ENCODE peak calls at places on chromosome 1, in nine cellular contexts. W is progenitor cell of endocrine pancreas; S is omental fat pad; Z is A549; V is MCF 10A; K is chondrocyte; J is mammary epithelial cell; X is HFF-Myc; G is CD8-positive, alpha-beta T cell. R is an unnamed sample.

GRCh38 chr1:100396651-100397050 is 44.3 kb downstream of the CDC14A start:
- DNase-seq in J (no peak), S (no peak), W (no peak), X (no peak), G (peak), V (no peak), K (no peak), Z (no peak), R (no peak)

GRCh38 chr1:179021873-179022272 is 3.8 kb upstream of the FAM20B start:
- DNase-seq in V (no peak), W (no peak), Z (peak), S (no peak), G (no peak), J (no peak), K (no peak), X (no peak), R (no peak)

GRCh38 chr1:18144921-18145699 is 37.5 kb downstream of the IGSF21 start:
- DNase-seq in V (no peak), G (no peak), Z (no peak), K (no peak), J (no peak), W (no peak), S (no peak), X (no peak), R (no peak)

GRCh38 chr1:42173155-42173933 is 8.8 kb upstream of the GUCA2A start:
- DNase-seq in V (peak), S (no peak), Z (peak), W (peak), J (peak), K (no peak), X (no peak), G (peak), R (peak)

GRCh38 chr1:209653915-209654351 is 1.7 kb upstream of the LAMB3 start:
- DNase-seq in W (peak), V (peak), J (peak), S (no peak), K (no peak), X (no peak), Z (no peak), G (no peak), R (no peak)

GRCh38 chr1:234781241-234782056 is 171.5 kb upstream of the IRF2BP2 start:
- DNase-seq in S (no peak), J (no peak), Z (peak), W (no peak), K (no peak), G (no peak), V (no peak), X (no peak), R (no peak)

GRCh38 chr1:167456500-167456899 is 61.8 kb downstream of the CD247 start:
- DNase-seq in S (no peak), X (no peak), G (no peak), W (no peak), J (no peak), K (no peak), Z (no peak), V (no peak), R (no peak)

GRCh38 chr1:3684031-3684430 is 31.7 kb downstream of the TP73 start:
- DNase-seq in J (no peak), S (no peak), X (no peak), K (no peak), W (peak), V (no peak), G (no peak), Z (no peak), R (no peak)

GRCh38 chr1:88610687-88611086 is 73.4 kb upstream of the PKN2 start:
- DNase-seq in J (no peak), W (no peak), X (no peak), S (no peak), K (no peak), Z (no peak), G (no peak), V (no peak), R (no peak)

GRCh38 chr1:160374291-160374690 is 7.4 kb downstream of the NHLH1 start:
- DNase-seq in K (no peak), Z (no peak), V (no peak), J (no peak), W (no peak), G (no peak), S (no peak), X (no peak), R (no peak)

GRCh38 chr1:183234660-183235476 is 48.8 kb downstream of the LAMC2 start:
- DNase-seq in G (no peak), W (no peak), S (peak), V (peak), K (no peak), Z (peak), X (peak), J (peak), R (no peak)

GRCh38 chr1:198523183-198523942 is 17.1 kb downstream of the ATP6V1G3 start:
- DNase-seq in J (no peak), W (no peak), V (no peak), K (no peak), G (no peak), S (no peak), X (no peak), Z (no peak), R (no peak)

GRCh38 chr1:42913426-42914091 is 45.1 kb downstream of the SLC2A1 start:
- DNase-seq in S (no peak), Z (peak), W (peak), G (peak), V (peak), K (no peak), X (peak), J (peak), R (peak)

GRCh38 chr1:56825436-56825835 is 6.2 kb upstream of the FYB2 start:
- DNase-seq in S (no peak), Z (no peak), G (no peak), K (no peak), V (no peak), X (no peak), J (no peak), W (no peak), R (no peak)

GRCh38 chr1:36089393-36090121 is 865 bp downstream of the ADPRS start:
- DNase-seq in J (peak), X (no peak), V (peak), K (peak), W (no peak), G (no peak), Z (no peak), S (no peak), R (no peak)

GRCh38 chr1:26045712-26046312 is at the start of gene SLC30A2:
- DNase-seq in S (no peak), X (no peak), G (no peak), V (no peak), Z (no peak), J (peak), K (no peak), W (no peak), R (peak)

GRCh38 chr1:183073320-183073719 is 50.1 kb downstream of the LAMC1 start:
- DNase-seq in G (no peak), K (no peak), W (no peak), X (no peak), Z (no peak), J (no peak), V (no peak), S (no peak), R (no peak)

GRCh38 chr1:233138794-233139544 is 156.6 kb downstream of the PCNX2 start:
- DNase-seq in V (no peak), G (no peak), J (peak), X (no peak), W (no peak), K (no peak), S (no peak), Z (no peak), R (no peak)

GRCh38 chr1:111723091-111723806 is 15.9 kb downstream of the INKA2 start:
- DNase-seq in S (no peak), V (no peak), J (no peak), K (no peak), G (peak), W (no peak), X (no peak), Z (no peak), R (no peak)

GRCh38 chr1:30036666-30037065 is 686.7 kb downstream of the MATN1 start:
- DNase-seq in K (no peak), G (no peak), Z (no peak), V (no peak), X (no peak), J (no peak), W (no peak), S (no peak), R (no peak)

GRCh38 chr1:22527555-22528296 is 35.6 kb upstream of the EPHA8 start:
- DNase-seq in Z (no peak), K (no peak), J (no peak), G (no peak), V (no peak), X (no peak), S (no peak), W (no peak), R (peak)
- TF ChIP-seq CTCF in Z (no peak), K (peak), J (peak), G (no peak), V (no peak), X (no peak), S (no peak), W (peak), R (no peak)

DNA sequence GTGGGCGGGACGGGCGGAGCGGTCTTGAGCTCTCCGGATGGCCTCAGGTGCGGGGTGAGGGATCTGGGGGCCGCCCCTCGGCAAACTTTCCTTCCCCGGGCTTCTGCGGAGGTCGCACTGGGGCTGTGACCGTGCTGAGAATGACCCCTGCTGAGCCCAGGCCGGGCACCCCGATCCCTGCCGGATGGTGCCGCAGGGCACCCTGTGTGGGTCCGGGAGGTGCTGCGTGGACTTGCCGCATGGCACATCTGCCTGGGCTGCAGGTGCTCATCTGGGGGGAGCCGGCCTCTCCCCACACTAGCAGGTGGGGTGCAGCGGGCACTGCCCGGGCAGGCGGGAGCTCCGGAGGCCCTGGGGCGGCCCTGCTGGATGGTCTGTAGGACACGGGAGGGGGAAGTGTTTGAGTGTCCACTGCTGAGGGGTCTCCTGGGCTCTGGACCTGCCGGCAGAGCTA is 31.8 kb upstream of the PEX10 start:
- DNase-seq in S (no peak), K (no peak), Z (no peak), G (no peak), W (no peak), X (no peak), J (no peak), V (no peak), R (no peak)
- TF ChIP-seq CTCF in S (no peak), K (peak), Z (peak), G (no peak), W (no peak), X (no peak), J (no peak), V (no peak), R (no peak)

GRCh38 chr1:247056071-247056470 is 22.5 kb downstream of the ZNF670 start:
- DNase-seq in G (no peak), W (no peak), Z (no peak), S (no peak), V (no peak), X (no peak), J (no peak), K (no peak), R (no peak)
- TF ChIP-seq CTCF in G (no peak), W (no peak), Z (no peak), S (no peak), V (no peak), X (no peak), J (no peak), K (no peak), R (no peak)

GRCh38 chr1:236304682-236305081 is 22.9 kb upstream of the ERO1B start:
- DNase-seq in V (no peak), S (no peak), K (no peak), J (no peak), Z (no peak), W (no peak), G (no peak), X (no peak), R (no peak)

GRCh38 chr1:236301080-236301957 is 19.6 kb upstream of the ERO1B start:
- DNase-seq in G (no peak), W (no peak), S (no peak), Z (no peak), V (no peak), K (no peak), J (no peak), X (no peak), R (no peak)

GRCh38 chr1:236301958-236302335 is 20.2 kb upstream of the ERO1B start:
- DNase-seq in W (no peak), V (no peak), J (no peak), G (no peak), X (no peak), Z (no peak), K (no peak), S (no peak), R (no peak)

GRCh38 chr1:236302941-236303340 is 21.2 kb upstream of the ERO1B start:
- DNase-seq in J (peak), W (no peak), K (no peak), S (no peak), Z (no peak), G (no peak), X (no peak), V (no peak), R (no peak)

GRCh38 chr1:236303675-236304074 is 21.9 kb upstream of the ERO1B start:
- DNase-seq in V (peak), X (no peak), Z (no peak), G (peak), J (peak), S (no peak), K (no peak), W (no peak), R (peak)
- TF ChIP-seq CTCF in V (no peak), X (peak), Z (no peak), G (no peak), J (no peak), S (no peak), K (no peak), W (no peak), R (peak)